ENCODE peak calls at places on chromosome 18, in five cellular contexts. N, G, O, Z and F are unnamed samples.

GRCh38 chr18:13265901-13266207 is 47.3 kb downstream of the LDLRAD4 start:
- DNase-seq in Z (peak), O (no peak), N (no peak), G (no peak), F (no peak)

GRCh38 chr18:11495441-11495840 is 114.0 kb upstream of the SLC35G4 start:
- DNase-seq in Z (no peak), N (no peak), O (no peak), G (no peak), F (no peak)

GRCh38 chr18:50649821-50650220 is 89.9 kb downstream of the MAPK4 start:
- DNase-seq in O (peak), Z (no peak), G (no peak), N (peak), F (no peak)

GRCh38 chr18:35408843-35409261 is 31.7 kb upstream of the ZNF396 start:
- DNase-seq in N (no peak), Z (no peak), O (no peak), G (no peak), F (no peak)

GRCh38 chr18:45416168-45416567 is 199.1 kb upstream of the SLC14A2 start:
- DNase-seq in O (peak), Z (no peak), G (peak), N (no peak), F (no peak)

GRCh38 chr18:77067315-77068061 is 65.1 kb downstream of the MBP start:
- DNase-seq in N (peak), O (peak), Z (peak), G (no peak), F (peak)

GRCh38 chr18:400466-400865 is 100.0 kb downstream of the COLEC12 start:
- DNase-seq in O (peak), Z (no peak), G (no peak), N (peak), F (no peak)

GRCh38 chr18:41829648-41830516 is 125.2 kb upstream of the PIK3C3 start:
- DNase-seq in Z (no peak), N (peak), O (no peak), G (no peak), F (no peak)

GRCh38 chr18:12991839-12992216 is 666 bp downstream of the CEP192 start:
- DNase-seq in N (no peak), O (no peak), G (no peak), Z (no peak), F (no peak)

GRCh38 chr18:57505231-57505630 is 70.1 kb downstream of the ONECUT2 start:
- DNase-seq in N (no peak), Z (no peak), G (no peak), O (no peak), F (no peak)

GRCh38 chr18:13541621-13542519 is 184.5 kb downstream of the FAM210A start:
- DNase-seq in O (no peak), G (no peak), N (no peak), Z (no peak), F (no peak)

GRCh38 chr18:8329186-8329771 is 280.0 kb upstream of the RAB12 start:
- DNase-seq in Z (no peak), G (no peak), N (peak), O (peak), F (no peak)

GRCh38 chr18:8162797-8163196 is 446.4 kb upstream of the RAB12 start:
- DNase-seq in G (peak), N (no peak), Z (no peak), O (no peak), F (peak)

GRCh38 chr18:37393945-37394609 is 171.5 kb downstream of the CELF4 start:
- DNase-seq in G (peak), Z (no peak), O (peak), N (peak), F (peak)

GRCh38 chr18:43161528-43161927 is 46.0 kb upstream of the RIT2 start:
- DNase-seq in O (peak), N (peak), G (no peak), Z (no peak), F (no peak)

GRCh38 chr18:9852266-9853081 is 33.3 kb upstream of the TXNDC2 start:
- DNase-seq in G (no peak), Z (no peak), O (no peak), N (no peak), F (no peak)

GRCh38 chr18:9366126-9366714 is 31.6 kb downstream of the TWSG1 start:
- DNase-seq in O (peak), Z (no peak), N (peak), G (peak), F (peak)

GRCh38 chr18:76494181-76494540 is 881 bp downstream of the ZNF516 start:
- DNase-seq in N (peak), Z (no peak), G (peak), O (peak), F (peak)

GRCh38 chr18:65753520-65753919 is 2.7 kb downstream of the CDH7 start:
- DNase-seq in Z (no peak), O (no peak), G (peak), N (no peak), F (peak)

GRCh38 chr18:11995445-11996189 is 14.3 kb downstream of the IMPA2 start:
- DNase-seq in G (peak), N (peak), Z (peak), O (peak), F (peak)

GRCh38 chr18:75324686-75325257 is 102.7 kb downstream of the SMIM21 start:
- DNase-seq in N (no peak), G (no peak), O (no peak), Z (no peak), F (no peak)

GRCh38 chr18:77055429-77056310 is 76.9 kb downstream of the MBP start:
- DNase-seq in O (no peak), Z (no peak), N (no peak), G (no peak), F (no peak)

GRCh38 chr18:12416108-12416729 is 8.5 kb downstream of the PRELID3A start:
- DNase-seq in O (no peak), N (no peak), Z (no peak), G (no peak), F (no peak)

GRCh38 chr18:56739731-56740130 is 88.6 kb downstream of the WDR7 start:
- DNase-seq in Z (no peak), N (no peak), G (no peak), O (no peak), F (no peak)

GRCh38 chr18:1149709-1150108 is 245.0 kb downstream of the ADCYAP1 start:
- DNase-seq in N (no peak), G (no peak), O (no peak), Z (no peak), F (no peak)

GRCh38 chr18:75133721-75134645 is 75.0 kb downstream of the PTGR3 start:
- DNase-seq in O (no peak), Z (no peak), G (no peak), N (no peak), F (no peak)

GRCh38 chr18:50192903-50193795 is 1.8 kb downstream of the MYO5B start:
- DNase-seq in Z (no peak), O (no peak), N (no peak), G (no peak), F (no peak)